ENCODE peak calls at places on chromosomes 4 and X, in six cellular contexts. J is mucosa of descending colon, T is type B pancreatic cell, I is GM10248, F is nephron progenitor cell, M is spleen. B is an unnamed sample.

GRCh38 chr4:48017108-48017527 is 546 bp downstream of the NIPAL1 start:
- DNase-seq in J (peak), T (peak), I (peak), F (peak), M (peak), B (no peak)

GRCh38 chr4:19936471-19936870 is 315.2 kb upstream of the SLIT2 start:
- DNase-seq in J (no peak), T (no peak), I (no peak), F (no peak), M (no peak), B (no peak)

GRCh38 chr4:184019084-184019483 is 114.0 kb downstream of the STOX2 start:
- DNase-seq in J (no peak), T (no peak), I (no peak), F (no peak), M (no peak), B (no peak)

GRCh38 chrX:28787206-28787605 is 200.0 kb downstream of the IL1RAPL1 start:
- DNase-seq in J (no peak), T (no peak), I (no peak), F (no peak), M (no peak), B (no peak)

GRCh38 chr4:85092943-85093342 is 126.5 kb upstream of the WDFY3 start:
- DNase-seq in J (no peak), T (no peak), I (no peak), F (no peak), M (no peak), B (no peak)

GRCh38 chr4:3353747-3354454 is 61.1 kb downstream of the RGS12 start:
- DNase-seq in J (no peak), T (no peak), I (no peak), F (no peak), M (no peak), B (no peak)

GRCh38 chr4:3373468-3373867 is 68.3 kb upstream of the HGFAC start:
- DNase-seq in J (no peak), T (no peak), I (no peak), F (no peak), M (no peak), B (no peak)

GRCh38 chrX:153921511-153922285 is 4.4 kb downstream of the ARHGAP4 start:
- DNase-seq in J (no peak), T (no peak), I (no peak), F (no peak), M (peak), B (peak)

GRCh38 chr4:123443401-123444297 is 47.1 kb downstream of the SPRY1 start:
- DNase-seq in J (peak), T (no peak), I (peak), F (no peak), M (no peak), B (no peak)

GRCh38 chr4:23171971-23172370 is 479.2 kb downstream of the GBA3 start:
- DNase-seq in J (no peak), T (no peak), I (no peak), F (no peak), M (no peak), B (no peak)

GRCh38 chr4:8306511-8307021 is 37.0 kb downstream of the HTRA3 start:
- DNase-seq in J (no peak), T (no peak), I (no peak), F (no peak), M (peak), B (peak)

GRCh38 chrX:19543951-19544359 is 28.6 kb upstream of the MAP3K15 start:
- DNase-seq in J (no peak), T (no peak), I (no peak), F (no peak), M (no peak), B (no peak)

DNA sequence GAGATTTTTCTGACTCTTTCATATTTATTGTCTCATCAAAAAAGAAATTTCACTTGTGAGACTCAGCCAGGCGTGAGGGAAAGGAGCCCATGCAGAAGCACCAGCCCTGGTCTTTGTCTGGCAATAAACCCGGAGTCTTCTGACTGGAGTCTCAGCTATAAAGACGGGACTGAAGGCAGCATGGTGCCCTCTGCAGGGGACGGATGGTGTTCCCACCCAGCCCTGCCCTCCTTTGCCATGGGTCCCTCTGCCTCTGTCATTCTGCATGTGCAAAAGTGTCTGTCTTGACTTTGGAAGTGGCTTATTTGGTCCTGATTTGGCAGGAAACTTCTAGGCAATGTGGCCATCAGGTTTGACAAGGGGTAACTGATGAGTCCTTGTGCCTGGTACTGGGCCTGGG is 14.3 kb downstream of the ZNF185 start:
- DNase-seq in J (no peak), T (no peak), I (no peak), F (no peak), M (no peak), B (no peak)
- TF ChIP-seq CTCF in J (no peak), T (peak), I (no peak), F (no peak), M (no peak), B (no peak)

DNA sequence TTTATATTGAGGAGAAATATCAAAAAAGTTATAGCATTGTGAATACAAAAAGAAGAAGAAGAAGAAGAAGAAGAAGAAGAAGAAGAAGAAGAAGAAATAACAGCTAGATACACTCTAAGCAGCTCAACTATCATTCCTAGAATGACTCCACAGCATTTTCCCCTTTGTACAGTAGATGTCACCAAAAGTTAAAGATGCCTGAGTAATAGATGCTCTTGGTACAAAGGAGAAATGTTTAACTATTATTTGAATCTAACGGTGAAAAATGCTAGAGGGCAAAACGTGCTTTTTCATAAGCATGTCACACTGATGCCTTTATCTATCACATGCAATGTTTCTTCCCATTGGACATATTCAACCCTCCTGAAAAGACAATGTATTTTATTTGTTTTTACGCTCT is 178.4 kb upstream of the GPRIN3 start:
- DNase-seq in J (no peak), T (no peak), I (no peak), F (no peak), M (no peak), B (no peak)
- TF ChIP-seq CTCF in J (no peak), T (peak), I (peak), F (no peak), M (no peak), B (peak)

GRCh38 chrX:38919853-38920528 is 118.7 kb downstream of the MID1IP1 start:
- DNase-seq in J (no peak), T (no peak), I (no peak), F (no peak), M (no peak), B (no peak)
- TF ChIP-seq CTCF in J (no peak), T (no peak), I (no peak), F (no peak), M (no peak), B (no peak)

GRCh38 chrX:119791437-119792231 is at the start of gene RPL39:
- DNase-seq in J (peak), T (peak), I (peak), F (peak), M (peak), B (no peak)

DNA sequence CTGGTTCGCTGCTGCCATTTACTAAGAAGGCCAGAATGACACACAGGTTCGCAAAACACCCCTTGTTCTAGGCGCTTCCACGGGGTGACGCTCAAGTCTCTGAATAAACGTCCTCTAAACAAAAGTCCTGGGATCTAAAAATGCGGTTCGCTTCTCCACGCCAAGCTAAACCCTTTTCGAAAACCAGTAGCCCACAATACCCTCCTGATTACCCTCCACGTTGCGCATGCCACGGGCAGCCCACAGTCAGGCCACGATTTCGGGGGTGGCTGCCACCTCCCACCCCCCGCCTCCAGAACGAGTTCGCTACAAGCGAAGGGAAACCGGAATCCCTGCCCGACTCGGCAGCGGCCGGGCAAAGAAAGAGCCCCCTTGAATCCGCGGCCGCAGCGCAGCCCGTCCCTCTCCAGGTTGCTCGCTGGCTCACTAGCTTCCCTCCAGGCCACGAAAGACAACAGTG is 423 bp downstream of the RPL39 start:
- DNase-seq in J (peak), T (no peak), I (no peak), F (peak), M (no peak), B (no peak)
- TF ChIP-seq CTCF in J (no peak), T (no peak), I (peak), F (no peak), M (no peak), B (peak)

DNA sequence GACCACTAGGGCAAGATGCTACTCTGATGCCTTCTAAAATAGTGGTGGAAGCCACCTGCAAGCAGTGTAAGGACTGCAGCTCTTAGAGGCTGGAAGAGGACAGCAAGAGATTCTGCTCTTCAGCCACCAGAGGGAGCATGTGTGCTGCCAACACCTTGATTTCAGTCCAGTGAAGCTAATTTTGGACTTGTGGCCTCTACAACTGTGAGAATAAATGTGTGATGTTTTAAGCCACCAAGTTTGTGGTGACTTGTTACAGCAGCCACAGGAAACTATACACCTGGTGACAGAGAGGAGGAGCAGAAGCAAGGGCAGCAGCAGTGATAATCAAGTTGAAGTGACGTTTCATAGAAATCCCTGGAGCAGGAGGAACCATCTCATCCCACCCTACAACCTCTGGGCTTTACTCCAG is 55.9 kb downstream of the FGFBP1 start:
- DNase-seq in J (peak), T (no peak), I (peak), F (peak), M (no peak), B (no peak)
- TF ChIP-seq CTCF in J (peak), T (peak), I (peak), F (peak), M (peak), B (peak)

GRCh38 chrX:8845469-8845868 is 44.3 kb upstream of the FAM9A start:
- DNase-seq in J (no peak), T (no peak), I (no peak), F (no peak), M (no peak), B (no peak)
- TF ChIP-seq CTCF in J (no peak), T (no peak), I (no peak), F (no peak), M (no peak), B (no peak)

DNA sequence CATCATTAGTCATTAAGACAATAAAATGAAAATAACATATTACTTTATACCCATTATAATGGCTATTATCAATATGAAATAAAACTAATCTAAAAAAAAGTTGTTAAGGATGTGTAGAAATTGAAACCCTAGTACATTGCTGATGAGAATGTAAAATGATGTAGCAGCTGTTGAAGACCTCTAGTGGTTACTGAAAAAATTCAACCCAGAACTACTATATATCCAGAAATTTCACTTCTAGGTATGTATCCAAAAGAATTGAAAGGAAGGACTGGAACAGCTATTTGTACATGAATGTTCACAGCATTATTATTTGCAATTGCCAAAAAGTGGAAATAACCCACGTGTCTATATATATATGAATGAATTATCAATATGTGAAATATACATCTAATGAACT is 180.3 kb upstream of the KLHL4 start:
- DNase-seq in J (no peak), T (no peak), I (no peak), F (no peak), M (no peak), B (no peak)
- TF ChIP-seq CTCF in J (no peak), T (peak), I (no peak), F (no peak), M (no peak), B (no peak)